ENCODE peak calls at places on chromosomes 7 and 10, in six cellular contexts. P is occipital lobe; X is stimulated activated CD4-positive, alpha-beta T cell treated with anti-CD3 and anti-CD28 coated beads, TNF-alpha, amount 100 ng/mL, for 1 hour; G is lower lobe of right lung; J is neuronal stem cell; K is GM23248. H is an unnamed sample.

GRCh38 chr7:31027161-31027965 is 24.7 kb upstream of the ADCYAP1R1 start:
- DNase-seq in P (peak), X (no peak), G (no peak), J (peak), K (peak), H (no peak)

GRCh38 chr7:73342645-73343044 is 14.7 kb downstream of the FKBP6 start:
- DNase-seq in P (no peak), X (no peak), G (no peak), J (peak), K (peak), H (no peak)

GRCh38 chr10:110803239-110803593 is 68.5 kb upstream of the PDCD4 start:
- DNase-seq in P (no peak), X (no peak), G (no peak), J (no peak), K (no peak), H (no peak)

GRCh38 chr10:58590924-58591323 is 78.3 kb downstream of the BICC1 start:
- DNase-seq in P (no peak), X (no peak), G (no peak), J (no peak), K (peak), H (no peak)

GRCh38 chr10:60821661-60822060 is 43.4 kb downstream of the CDK1 start:
- DNase-seq in P (no peak), X (no peak), G (no peak), J (no peak), K (peak), H (no peak)

GRCh38 chr7:86942081-86942480 is 117.4 kb downstream of the ELAPOR2 start:
- DNase-seq in P (no peak), X (no peak), G (no peak), J (peak), K (no peak), H (no peak)

GRCh38 chr7:29918850-29919249 is 70.8 kb downstream of the SCRN1 start:
- DNase-seq in P (no peak), X (no peak), G (no peak), J (no peak), K (no peak), H (no peak)

GRCh38 chr7:128405345-128406146 is 4.2 kb downstream of the IMPDH1 start:
- DNase-seq in P (no peak), X (peak), G (peak), J (peak), K (peak), H (peak)

GRCh38 chr7:22659741-22660140 is 67.3 kb upstream of the IL6 start:
- DNase-seq in P (no peak), X (no peak), G (no peak), J (no peak), K (no peak), H (no peak)

GRCh38 chr10:112689327-112689726 is 242.3 kb downstream of the VTI1A start:
- DNase-seq in P (no peak), X (no peak), G (no peak), J (peak), K (peak), H (no peak)

GRCh38 chr10:42961776-42962119 is 115.1 kb upstream of the RET start:
- DNase-seq in P (no peak), X (no peak), G (no peak), J (no peak), K (no peak), H (peak)

GRCh38 chr7:621572-622285 is 102.1 kb upstream of the PDGFA start:
- DNase-seq in P (no peak), X (no peak), G (no peak), J (no peak), K (no peak), H (no peak)

GRCh38 chr7:140229591-140230516 is 53.1 kb upstream of the KDM7A start:
- DNase-seq in P (no peak), X (peak), G (peak), J (peak), K (no peak), H (no peak)

GRCh38 chr7:107387077-107387476 is 82.8 kb upstream of the GPR22 start:
- DNase-seq in P (no peak), X (no peak), G (no peak), J (no peak), K (no peak), H (no peak)

GRCh38 chr10:63554666-63555065 is 33.5 kb downstream of the REEP3 start:
- DNase-seq in P (no peak), X (no peak), G (peak), J (no peak), K (peak), H (peak)

GRCh38 chr10:44382981-44383748 is 1.7 kb downstream of the CXCL12 start:
- DNase-seq in P (no peak), X (no peak), G (no peak), J (no peak), K (peak), H (peak)

GRCh38 chr10:16856567-16856966 is 39.3 kb upstream of the RSU1 start:
- DNase-seq in P (no peak), X (no peak), G (no peak), J (no peak), K (no peak), H (no peak)

GRCh38 chr7:94095359-94096009 is 91.3 kb upstream of the BET1 start:
- DNase-seq in P (no peak), X (no peak), G (no peak), J (no peak), K (peak), H (no peak)

GRCh38 chr10:26157734-26158133 is 58.8 kb upstream of the GAD2 start:
- DNase-seq in P (no peak), X (no peak), G (no peak), J (no peak), K (no peak), H (no peak)

GRCh38 chr7:101832205-101832631 is 14.8 kb downstream of the CUX1 start:
- DNase-seq in P (no peak), X (no peak), G (no peak), J (no peak), K (no peak), H (no peak)

GRCh38 chr7:1965579-1966294 is 267.0 kb downstream of the MAD1L1 start:
- DNase-seq in P (no peak), X (no peak), G (peak), J (no peak), K (no peak), H (no peak)

GRCh38 chr10:13189946-13190345 is 28.6 kb downstream of the MCM10 start:
- DNase-seq in P (no peak), X (no peak), G (no peak), J (no peak), K (peak), H (no peak)

GRCh38 chr10:32105782-32106382 is 49.7 kb upstream of the KIF5B start:
- DNase-seq in P (no peak), X (no peak), G (no peak), J (no peak), K (no peak), H (no peak)

GRCh38 chr10:63314020-63314419 is 151.8 kb downstream of the JMJD1C start:
- DNase-seq in P (no peak), X (no peak), G (no peak), J (no peak), K (no peak), H (no peak)

H was measured in RWPE2.